ENCODE peak calls at places on chromosomes 2 and 18, in six cellular contexts. One of them, this sample, is unnamed.

GRCh38 chr2:240913810-240914644 is 7.9 kb downstream of the CROCC2 start:
- DNase-seq in progenitor cell of endocrine pancreas: peak
- DNase-seq in neural crest cell: peak
- DNase-seq in AG10803: peak
- DNase-seq in activated CD4-positive, alpha-beta T cell treated with anti-CD3 and anti-CD28 coated beads, Interleukin-2, amount 50 U/mL, for 1 hour: peak
- DNase-seq in stimulated activated CD4-positive, alpha-beta T cell treated with anti-CD3 and anti-CD28 coated beads, Interleukin-12 subunit alpha, Interleukin-12 subunit beta, amount 100 ng/mL, for 24 hours: peak
- DNase-seq in this sample: peak

GRCh38 chr2:8998418-8998817 is 5.1 kb downstream of the MBOAT2 start:
- DNase-seq in stimulated activated CD4-positive, alpha-beta T cell treated with anti-CD3 and anti-CD28 coated beads, Interleukin-12 subunit alpha, Interleukin-12 subunit beta, amount 100 ng/mL, for 24 hours: no peak
- DNase-seq in neural crest cell: no peak
- DNase-seq in progenitor cell of endocrine pancreas: no peak
- DNase-seq in activated CD4-positive, alpha-beta T cell treated with anti-CD3 and anti-CD28 coated beads, Interleukin-2, amount 50 U/mL, for 1 hour: no peak
- DNase-seq in AG10803: no peak
- DNase-seq in this sample: no peak

GRCh38 chr2:43220229-43220981 is 6.0 kb downstream of the ZFP36L2 start:
- DNase-seq in neural crest cell: no peak
- DNase-seq in stimulated activated CD4-positive, alpha-beta T cell treated with anti-CD3 and anti-CD28 coated beads, Interleukin-12 subunit alpha, Interleukin-12 subunit beta, amount 100 ng/mL, for 24 hours: no peak
- DNase-seq in AG10803: peak
- DNase-seq in activated CD4-positive, alpha-beta T cell treated with anti-CD3 and anti-CD28 coated beads, Interleukin-2, amount 50 U/mL, for 1 hour: no peak
- DNase-seq in progenitor cell of endocrine pancreas: no peak
- DNase-seq in this sample: no peak

GRCh38 chr2:72457801-72458516 is 310.3 kb upstream of the CYP26B1 start:
- DNase-seq in progenitor cell of endocrine pancreas: no peak
- DNase-seq in AG10803: peak
- DNase-seq in neural crest cell: no peak
- DNase-seq in stimulated activated CD4-positive, alpha-beta T cell treated with anti-CD3 and anti-CD28 coated beads, Interleukin-12 subunit alpha, Interleukin-12 subunit beta, amount 100 ng/mL, for 24 hours: no peak
- DNase-seq in activated CD4-positive, alpha-beta T cell treated with anti-CD3 and anti-CD28 coated beads, Interleukin-2, amount 50 U/mL, for 1 hour: no peak
- DNase-seq in this sample: no peak

GRCh38 chr2:214810670-214811069 is 1.2 kb upstream of the BARD1 start:
- DNase-seq in AG10803: no peak
- DNase-seq in progenitor cell of endocrine pancreas: no peak
- DNase-seq in neural crest cell: no peak
- DNase-seq in stimulated activated CD4-positive, alpha-beta T cell treated with anti-CD3 and anti-CD28 coated beads, Interleukin-12 subunit alpha, Interleukin-12 subunit beta, amount 100 ng/mL, for 24 hours: no peak
- DNase-seq in activated CD4-positive, alpha-beta T cell treated with anti-CD3 and anti-CD28 coated beads, Interleukin-2, amount 50 U/mL, for 1 hour: no peak
- DNase-seq in this sample: peak

GRCh38 chr2:126916744-126917143 is 18.1 kb downstream of the TEX51 start:
- DNase-seq in neural crest cell: no peak
- DNase-seq in AG10803: no peak
- DNase-seq in progenitor cell of endocrine pancreas: no peak
- DNase-seq in activated CD4-positive, alpha-beta T cell treated with anti-CD3 and anti-CD28 coated beads, Interleukin-2, amount 50 U/mL, for 1 hour: no peak
- DNase-seq in stimulated activated CD4-positive, alpha-beta T cell treated with anti-CD3 and anti-CD28 coated beads, Interleukin-12 subunit alpha, Interleukin-12 subunit beta, amount 100 ng/mL, for 24 hours: no peak
- DNase-seq in this sample: no peak

GRCh38 chr18:292271-292670 is 24.4 kb upstream of the THOC1 start:
- DNase-seq in progenitor cell of endocrine pancreas: no peak
- DNase-seq in activated CD4-positive, alpha-beta T cell treated with anti-CD3 and anti-CD28 coated beads, Interleukin-2, amount 50 U/mL, for 1 hour: no peak
- DNase-seq in stimulated activated CD4-positive, alpha-beta T cell treated with anti-CD3 and anti-CD28 coated beads, Interleukin-12 subunit alpha, Interleukin-12 subunit beta, amount 100 ng/mL, for 24 hours: no peak
- DNase-seq in AG10803: no peak
- DNase-seq in neural crest cell: no peak
- DNase-seq in this sample: no peak

GRCh38 chr2:68190991-68191731 is 33.5 kb downstream of the PNO1 start:
- DNase-seq in activated CD4-positive, alpha-beta T cell treated with anti-CD3 and anti-CD28 coated beads, Interleukin-2, amount 50 U/mL, for 1 hour: no peak
- DNase-seq in neural crest cell: no peak
- DNase-seq in AG10803: peak
- DNase-seq in stimulated activated CD4-positive, alpha-beta T cell treated with anti-CD3 and anti-CD28 coated beads, Interleukin-12 subunit alpha, Interleukin-12 subunit beta, amount 100 ng/mL, for 24 hours: no peak
- DNase-seq in progenitor cell of endocrine pancreas: no peak
- DNase-seq in this sample: no peak

GRCh38 chr2:201854841-201855240 is 48.5 kb downstream of the CDK15 start:
- DNase-seq in activated CD4-positive, alpha-beta T cell treated with anti-CD3 and anti-CD28 coated beads, Interleukin-2, amount 50 U/mL, for 1 hour: no peak
- DNase-seq in progenitor cell of endocrine pancreas: no peak
- DNase-seq in stimulated activated CD4-positive, alpha-beta T cell treated with anti-CD3 and anti-CD28 coated beads, Interleukin-12 subunit alpha, Interleukin-12 subunit beta, amount 100 ng/mL, for 24 hours: no peak
- DNase-seq in neural crest cell: no peak
- DNase-seq in AG10803: peak
- DNase-seq in this sample: no peak

GRCh38 chr2:98127229-98127989 is 40.4 kb downstream of the VWA3B start:
- DNase-seq in stimulated activated CD4-positive, alpha-beta T cell treated with anti-CD3 and anti-CD28 coated beads, Interleukin-12 subunit alpha, Interleukin-12 subunit beta, amount 100 ng/mL, for 24 hours: no peak
- DNase-seq in AG10803: no peak
- DNase-seq in neural crest cell: no peak
- DNase-seq in activated CD4-positive, alpha-beta T cell treated with anti-CD3 and anti-CD28 coated beads, Interleukin-2, amount 50 U/mL, for 1 hour: no peak
- DNase-seq in progenitor cell of endocrine pancreas: no peak
- DNase-seq in this sample: no peak

GRCh38 chr2:62467475-62468321 is 38.3 kb downstream of the TMEM17 start:
- DNase-seq in AG10803: peak
- DNase-seq in neural crest cell: no peak
- DNase-seq in activated CD4-positive, alpha-beta T cell treated with anti-CD3 and anti-CD28 coated beads, Interleukin-2, amount 50 U/mL, for 1 hour: no peak
- DNase-seq in stimulated activated CD4-positive, alpha-beta T cell treated with anti-CD3 and anti-CD28 coated beads, Interleukin-12 subunit alpha, Interleukin-12 subunit beta, amount 100 ng/mL, for 24 hours: no peak
- DNase-seq in progenitor cell of endocrine pancreas: no peak
- DNase-seq in this sample: peak

GRCh38 chr2:179467111-179467510 is 202.5 kb upstream of the SESTD1 start:
- DNase-seq in stimulated activated CD4-positive, alpha-beta T cell treated with anti-CD3 and anti-CD28 coated beads, Interleukin-12 subunit alpha, Interleukin-12 subunit beta, amount 100 ng/mL, for 24 hours: no peak
- DNase-seq in neural crest cell: no peak
- DNase-seq in AG10803: no peak
- DNase-seq in progenitor cell of endocrine pancreas: no peak
- DNase-seq in activated CD4-positive, alpha-beta T cell treated with anti-CD3 and anti-CD28 coated beads, Interleukin-2, amount 50 U/mL, for 1 hour: no peak
- DNase-seq in this sample: no peak

GRCh38 chr2:96934096-96934495 is 52.3 kb downstream of the FAM178B start:
- DNase-seq in activated CD4-positive, alpha-beta T cell treated with anti-CD3 and anti-CD28 coated beads, Interleukin-2, amount 50 U/mL, for 1 hour: no peak
- DNase-seq in AG10803: no peak
- DNase-seq in neural crest cell: no peak
- DNase-seq in progenitor cell of endocrine pancreas: no peak
- DNase-seq in stimulated activated CD4-positive, alpha-beta T cell treated with anti-CD3 and anti-CD28 coated beads, Interleukin-12 subunit alpha, Interleukin-12 subunit beta, amount 100 ng/mL, for 24 hours: no peak
- DNase-seq in this sample: no peak

GRCh38 chr2:95374916-95375471 is 27.5 kb upstream of the FAHD2A start:
- DNase-seq in AG10803: peak
- DNase-seq in stimulated activated CD4-positive, alpha-beta T cell treated with anti-CD3 and anti-CD28 coated beads, Interleukin-12 subunit alpha, Interleukin-12 subunit beta, amount 100 ng/mL, for 24 hours: no peak
- DNase-seq in activated CD4-positive, alpha-beta T cell treated with anti-CD3 and anti-CD28 coated beads, Interleukin-2, amount 50 U/mL, for 1 hour: no peak
- DNase-seq in neural crest cell: no peak
- DNase-seq in progenitor cell of endocrine pancreas: no peak
- DNase-seq in this sample: no peak

GRCh38 chr18:57004366-57005121 is 142.3 kb upstream of the BOD1L2 start:
- DNase-seq in stimulated activated CD4-positive, alpha-beta T cell treated with anti-CD3 and anti-CD28 coated beads, Interleukin-12 subunit alpha, Interleukin-12 subunit beta, amount 100 ng/mL, for 24 hours: no peak
- DNase-seq in activated CD4-positive, alpha-beta T cell treated with anti-CD3 and anti-CD28 coated beads, Interleukin-2, amount 50 U/mL, for 1 hour: no peak
- DNase-seq in progenitor cell of endocrine pancreas: no peak
- DNase-seq in AG10803: peak
- DNase-seq in neural crest cell: no peak
- DNase-seq in this sample: peak

GRCh38 chr2:237269121-237269875 is 144.7 kb downstream of the COL6A3 start:
- DNase-seq in neural crest cell: no peak
- DNase-seq in activated CD4-positive, alpha-beta T cell treated with anti-CD3 and anti-CD28 coated beads, Interleukin-2, amount 50 U/mL, for 1 hour: no peak
- DNase-seq in progenitor cell of endocrine pancreas: no peak
- DNase-seq in AG10803: no peak
- DNase-seq in stimulated activated CD4-positive, alpha-beta T cell treated with anti-CD3 and anti-CD28 coated beads, Interleukin-12 subunit alpha, Interleukin-12 subunit beta, amount 100 ng/mL, for 24 hours: no peak
- DNase-seq in this sample: no peak

GRCh38 chr2:230134496-230135073 is 65.9 kb upstream of the SLC16A14 start:
- DNase-seq in stimulated activated CD4-positive, alpha-beta T cell treated with anti-CD3 and anti-CD28 coated beads, Interleukin-12 subunit alpha, Interleukin-12 subunit beta, amount 100 ng/mL, for 24 hours: no peak
- DNase-seq in AG10803: peak
- DNase-seq in progenitor cell of endocrine pancreas: no peak
- DNase-seq in activated CD4-positive, alpha-beta T cell treated with anti-CD3 and anti-CD28 coated beads, Interleukin-2, amount 50 U/mL, for 1 hour: no peak
- DNase-seq in neural crest cell: no peak
- DNase-seq in this sample: peak

GRCh38 chr2:238910751-238911351 is 63.0 kb downstream of the TWIST2 start:
- DNase-seq in AG10803: no peak
- DNase-seq in stimulated activated CD4-positive, alpha-beta T cell treated with anti-CD3 and anti-CD28 coated beads, Interleukin-12 subunit alpha, Interleukin-12 subunit beta, amount 100 ng/mL, for 24 hours: no peak
- DNase-seq in activated CD4-positive, alpha-beta T cell treated with anti-CD3 and anti-CD28 coated beads, Interleukin-2, amount 50 U/mL, for 1 hour: no peak
- DNase-seq in neural crest cell: no peak
- DNase-seq in progenitor cell of endocrine pancreas: no peak
- DNase-seq in this sample: no peak

GRCh38 chr2:141519906-141520305 is 610.9 kb downstream of the LRP1B start:
- DNase-seq in stimulated activated CD4-positive, alpha-beta T cell treated with anti-CD3 and anti-CD28 coated beads, Interleukin-12 subunit alpha, Interleukin-12 subunit beta, amount 100 ng/mL, for 24 hours: no peak
- DNase-seq in neural crest cell: no peak
- DNase-seq in activated CD4-positive, alpha-beta T cell treated with anti-CD3 and anti-CD28 coated beads, Interleukin-2, amount 50 U/mL, for 1 hour: no peak
- DNase-seq in AG10803: no peak
- DNase-seq in progenitor cell of endocrine pancreas: no peak
- DNase-seq in this sample: no peak